ENCODE peak calls at places on chromosome 22, in six cellular contexts. One of them, this sample, is unnamed. For H3K4me1, the result is how much of the 10 kb centered on the place peaks cover.

GRCh38 chr22:45336971-45337431 is 27.3 kb downstream of the FAM118A start:
- DNase-seq in heart right ventricle: peak
- DNase-seq in CD8-positive, alpha-beta memory T cell: no peak
- DNase-seq in mucosa of descending colon: peak
- DNase-seq in sigmoid colon: peak
- DNase-seq in aorta: peak
- DNase-seq in this sample: peak

GRCh38 chr22:49958961-49959781 is 1.4 kb upstream of the PIM3 start:
- DNase-seq in heart right ventricle: peak
- DNase-seq in CD8-positive, alpha-beta memory T cell: no peak
- DNase-seq in mucosa of descending colon: peak
- DNase-seq in sigmoid colon: peak
- DNase-seq in aorta: peak
- DNase-seq in this sample: no peak

GRCh38 chr22:26942301-26942927 is 285.0 kb downstream of the MIAT start:
- DNase-seq in heart right ventricle: no peak
- DNase-seq in CD8-positive, alpha-beta memory T cell: no peak
- DNase-seq in mucosa of descending colon: no peak
- DNase-seq in sigmoid colon: no peak
- DNase-seq in aorta: no peak
- DNase-seq in this sample: no peak

GRCh38 chr22:49767355-49768062 is 60.2 kb downstream of the BRD1 start:
- DNase-seq in heart right ventricle: no peak
- DNase-seq in CD8-positive, alpha-beta memory T cell: peak
- DNase-seq in mucosa of descending colon: peak
- DNase-seq in sigmoid colon: peak
- DNase-seq in aorta: peak
- DNase-seq in this sample: peak

GRCh38 chr22:19880786-19881569 is 26.3 kb upstream of the GNB1L start:
- DNase-seq in heart right ventricle: no peak
- DNase-seq in CD8-positive, alpha-beta memory T cell: no peak
- DNase-seq in mucosa of descending colon: no peak
- DNase-seq in sigmoid colon: peak
- DNase-seq in aorta: peak
- DNase-seq in this sample: peak

GRCh38 chr22:19930537-19931486 is 10.8 kb upstream of the COMT start:
- DNase-seq in heart right ventricle: no peak
- DNase-seq in CD8-positive, alpha-beta memory T cell: no peak
- DNase-seq in mucosa of descending colon: no peak
- DNase-seq in sigmoid colon: no peak
- DNase-seq in aorta: no peak
- DNase-seq in this sample: no peak

GRCh38 chr22:49691256-49691655 is 136.4 kb downstream of the BRD1 start:
- DNase-seq in heart right ventricle: no peak
- DNase-seq in CD8-positive, alpha-beta memory T cell: no peak
- DNase-seq in mucosa of descending colon: no peak
- DNase-seq in sigmoid colon: no peak
- DNase-seq in aorta: no peak
- DNase-seq in this sample: no peak

GRCh38 chr22:46443850-46444389 is 93.5 kb downstream of the CELSR1 start:
- DNase-seq in heart right ventricle: no peak
- DNase-seq in CD8-positive, alpha-beta memory T cell: no peak
- DNase-seq in mucosa of descending colon: peak
- DNase-seq in sigmoid colon: no peak
- DNase-seq in aorta: no peak
- DNase-seq in this sample: no peak

GRCh38 chr22:48760481-48761238 is 1067.0 kb downstream of the BRD1 start:
- DNase-seq in heart right ventricle: no peak
- DNase-seq in CD8-positive, alpha-beta memory T cell: no peak
- DNase-seq in mucosa of descending colon: peak
- DNase-seq in sigmoid colon: peak
- DNase-seq in aorta: no peak
- DNase-seq in this sample: peak

GRCh38 chr22:45425101-45425500 is 11.6 kb downstream of the RIBC2 start:
- DNase-seq in heart right ventricle: no peak
- DNase-seq in CD8-positive, alpha-beta memory T cell: no peak
- DNase-seq in mucosa of descending colon: no peak
- DNase-seq in sigmoid colon: no peak
- DNase-seq in aorta: no peak
- DNase-seq in this sample: peak

GRCh38 chr22:46774456-46775363 is 12.3 kb downstream of the TBC1D22A start:
- DNase-seq in heart right ventricle: no peak
- DNase-seq in CD8-positive, alpha-beta memory T cell: no peak
- DNase-seq in mucosa of descending colon: peak
- DNase-seq in sigmoid colon: no peak
- DNase-seq in aorta: no peak
- DNase-seq in this sample: no peak

GRCh38 chr22:19172213-19173046 is 6.1 kb downstream of the SLC25A1 start:
- DNase-seq in heart right ventricle: no peak
- DNase-seq in CD8-positive, alpha-beta memory T cell: no peak
- DNase-seq in mucosa of descending colon: no peak
- DNase-seq in sigmoid colon: no peak
- DNase-seq in aorta: no peak
- DNase-seq in this sample: no peak

GRCh38 chr22:47054231-47055072 is 292.0 kb downstream of the TBC1D22A start:
- DNase-seq in heart right ventricle: no peak
- DNase-seq in CD8-positive, alpha-beta memory T cell: no peak
- DNase-seq in mucosa of descending colon: peak
- DNase-seq in sigmoid colon: no peak
- DNase-seq in aorta: peak
- DNase-seq in this sample: no peak

GRCh38 chr22:25754527-25755202 is 12.7 kb downstream of the MYO18B start:
- DNase-seq in heart right ventricle: peak
- DNase-seq in CD8-positive, alpha-beta memory T cell: no peak
- DNase-seq in mucosa of descending colon: peak
- DNase-seq in sigmoid colon: peak
- DNase-seq in aorta: peak
- DNase-seq in this sample: no peak

GRCh38 chr22:19968450-19968891 is 26.9 kb upstream of the TXNRD2 start:
- DNase-seq in heart right ventricle: no peak
- DNase-seq in CD8-positive, alpha-beta memory T cell: no peak
- DNase-seq in mucosa of descending colon: no peak
- DNase-seq in sigmoid colon: no peak
- DNase-seq in aorta: no peak
- DNase-seq in this sample: peak

GRCh38 chr22:47401976-47402770 is 639.7 kb downstream of the TBC1D22A start:
- DNase-seq in heart right ventricle: no peak
- DNase-seq in CD8-positive, alpha-beta memory T cell: no peak
- DNase-seq in mucosa of descending colon: no peak
- DNase-seq in sigmoid colon: no peak
- DNase-seq in aorta: no peak
- DNase-seq in this sample: no peak

GRCh38 chr22:49670610-49671330 is 156.9 kb downstream of the BRD1 start:
- DNase-seq in heart right ventricle: no peak
- DNase-seq in CD8-positive, alpha-beta memory T cell: no peak
- DNase-seq in mucosa of descending colon: no peak
- DNase-seq in sigmoid colon: peak
- DNase-seq in aorta: peak
- DNase-seq in this sample: peak

GRCh38 chr22:29195118-29195963 is 10.4 kb upstream of the EMID1 start:
- DNase-seq in heart right ventricle: no peak
- DNase-seq in CD8-positive, alpha-beta memory T cell: no peak
- DNase-seq in mucosa of descending colon: no peak
- DNase-seq in sigmoid colon: peak
- DNase-seq in aorta: peak
- DNase-seq in this sample: no peak

GRCh38 chr22:21866821-21867527 is 471 bp downstream of the MAPK1 start:
- DNase-seq in heart right ventricle: no peak
- DNase-seq in CD8-positive, alpha-beta memory T cell: no peak
- DNase-seq in mucosa of descending colon: peak
- DNase-seq in sigmoid colon: peak
- DNase-seq in aorta: no peak
- DNase-seq in this sample: peak

GRCh38 chr22:41526802-41527799 is 17.2 kb downstream of the POLR3H start:
- DNase-seq in heart right ventricle: peak
- DNase-seq in CD8-positive, alpha-beta memory T cell: peak
- DNase-seq in mucosa of descending colon: peak
- DNase-seq in sigmoid colon: peak
- DNase-seq in aorta: no peak
- DNase-seq in this sample: peak

GRCh38 chr22:19605508-19606331 is 81.5 kb upstream of the CLDN5 start:
- DNase-seq in heart right ventricle: no peak
- DNase-seq in CD8-positive, alpha-beta memory T cell: no peak
- DNase-seq in mucosa of descending colon: no peak
- DNase-seq in sigmoid colon: no peak
- DNase-seq in aorta: no peak
- DNase-seq in this sample: peak

GRCh38 chr22:50301581-50301991 is 5.9 kb downstream of the PLXNB2 start:
- DNase-seq in heart right ventricle: no peak
- DNase-seq in CD8-positive, alpha-beta memory T cell: no peak
- DNase-seq in mucosa of descending colon: peak
- DNase-seq in sigmoid colon: no peak
- DNase-seq in aorta: no peak
- DNase-seq in this sample: no peak

GRCh38 chr22:45564349-45565030 is 61.8 kb downstream of the FBLN1 start:
- DNase-seq in heart right ventricle: no peak
- DNase-seq in CD8-positive, alpha-beta memory T cell: no peak
- DNase-seq in mucosa of descending colon: peak
- DNase-seq in sigmoid colon: no peak
- DNase-seq in aorta: no peak
- DNase-seq in this sample: no peak

GRCh38 chr22:29885610-29886009 is 2.6 kb downstream of the MTMR3 start:
- DNase-seq in heart right ventricle: no peak
- DNase-seq in CD8-positive, alpha-beta memory T cell: no peak
- DNase-seq in mucosa of descending colon: no peak
- DNase-seq in sigmoid colon: no peak
- DNase-seq in aorta: no peak
- DNase-seq in this sample: no peak

GRCh38 chr22:50190182-50190951 is 4.7 kb downstream of the TRABD start:
- DNase-seq in heart right ventricle: peak
- DNase-seq in CD8-positive, alpha-beta memory T cell: peak
- DNase-seq in mucosa of descending colon: peak
- DNase-seq in sigmoid colon: peak
- DNase-seq in aorta: peak
- DNase-seq in this sample: peak

GRCh38 chr22:25281675-25282345 is 62.4 kb downstream of the CRYBB2 start:
- DNase-seq in heart right ventricle: no peak
- DNase-seq in CD8-positive, alpha-beta memory T cell: no peak
- DNase-seq in mucosa of descending colon: no peak
- DNase-seq in sigmoid colon: no peak
- DNase-seq in aorta: no peak
- DNase-seq in this sample: no peak

GRCh38 chr22:26398741-26399153 is 30.3 kb upstream of the ASPHD2 start:
- DNase-seq in heart right ventricle: peak
- DNase-seq in CD8-positive, alpha-beta memory T cell: peak
- DNase-seq in mucosa of descending colon: peak
- DNase-seq in sigmoid colon: peak
- DNase-seq in aorta: peak
- DNase-seq in this sample: peak

GRCh38 chr22:16866167-16866566 is 41.0 kb upstream of the XKR3 start:
- DNase-seq in heart right ventricle: no peak
- DNase-seq in CD8-positive, alpha-beta memory T cell: no peak
- DNase-seq in mucosa of descending colon: no peak
- DNase-seq in sigmoid colon: no peak
- DNase-seq in aorta: no peak
- DNase-seq in this sample: no peak

GRCh38 chr22:48112687-48113521 is 1350.5 kb downstream of the TBC1D22A start:
- DNase-seq in heart right ventricle: no peak
- DNase-seq in CD8-positive, alpha-beta memory T cell: no peak
- DNase-seq in mucosa of descending colon: no peak
- DNase-seq in sigmoid colon: no peak
- DNase-seq in aorta: no peak
- DNase-seq in this sample: no peak

GRCh38 chr22:31295831-31296230 is 3.5 kb upstream of the PIK3IP1 start:
- DNase-seq in heart right ventricle: no peak
- DNase-seq in CD8-positive, alpha-beta memory T cell: no peak
- DNase-seq in mucosa of descending colon: no peak
- DNase-seq in sigmoid colon: no peak
- DNase-seq in aorta: no peak
- DNase-seq in this sample: no peak
- H3K4me1 ChIP-seq in heart right ventricle: under half
- H3K4me1 ChIP-seq in CD8-positive, alpha-beta memory T cell: under half
- H3K4me1 ChIP-seq in mucosa of descending colon: under half
- H3K4me1 ChIP-seq in sigmoid colon: under half
- H3K4me1 ChIP-seq in aorta: under half
- H3K4me1 ChIP-seq in this sample: under half

DNA sequence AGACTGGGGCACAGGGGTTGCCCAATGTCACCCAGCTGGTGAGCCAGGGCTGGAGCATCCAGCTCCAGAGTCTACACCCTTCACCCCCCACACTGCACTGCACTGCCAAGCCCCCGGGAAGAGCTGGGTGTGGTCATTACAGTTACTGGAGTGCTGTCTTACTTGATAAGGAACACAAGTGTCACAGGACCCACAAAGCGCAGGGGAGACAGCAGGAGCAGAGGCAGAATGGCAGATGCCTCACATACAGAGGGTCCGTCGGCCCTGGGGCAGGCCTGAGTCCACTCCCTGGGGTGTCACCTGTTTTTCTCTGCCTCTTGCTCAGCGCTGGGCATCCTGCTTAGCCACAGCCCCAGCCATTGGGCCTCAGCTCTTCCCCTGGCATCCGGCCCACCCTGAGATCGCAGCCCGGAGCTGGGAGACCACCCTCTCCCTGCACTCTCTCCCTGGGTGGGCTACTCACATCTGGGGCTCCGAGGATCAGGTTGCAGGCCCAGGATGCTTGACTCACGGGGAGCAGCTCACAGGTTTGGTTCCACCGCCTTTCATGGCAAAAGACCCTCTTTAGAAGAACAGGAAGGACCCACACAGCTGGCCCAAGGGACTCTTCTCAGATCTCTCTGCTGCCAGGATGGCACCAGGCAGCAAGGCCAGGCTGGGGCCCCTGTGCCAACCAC is 7.6 kb downstream of the IL2RB start:
- DNase-seq in heart right ventricle: no peak
- DNase-seq in CD8-positive, alpha-beta memory T cell: no peak
- DNase-seq in mucosa of descending colon: no peak
- DNase-seq in sigmoid colon: no peak
- DNase-seq in aorta: no peak
- DNase-seq in this sample: no peak
- H3K4me1 ChIP-seq in heart right ventricle: under half
- H3K4me1 ChIP-seq in CD8-positive, alpha-beta memory T cell: under half
- H3K4me1 ChIP-seq in mucosa of descending colon: under half
- H3K4me1 ChIP-seq in sigmoid colon: under half
- H3K4me1 ChIP-seq in aorta: under half
- H3K4me1 ChIP-seq in this sample: under half

DNA sequence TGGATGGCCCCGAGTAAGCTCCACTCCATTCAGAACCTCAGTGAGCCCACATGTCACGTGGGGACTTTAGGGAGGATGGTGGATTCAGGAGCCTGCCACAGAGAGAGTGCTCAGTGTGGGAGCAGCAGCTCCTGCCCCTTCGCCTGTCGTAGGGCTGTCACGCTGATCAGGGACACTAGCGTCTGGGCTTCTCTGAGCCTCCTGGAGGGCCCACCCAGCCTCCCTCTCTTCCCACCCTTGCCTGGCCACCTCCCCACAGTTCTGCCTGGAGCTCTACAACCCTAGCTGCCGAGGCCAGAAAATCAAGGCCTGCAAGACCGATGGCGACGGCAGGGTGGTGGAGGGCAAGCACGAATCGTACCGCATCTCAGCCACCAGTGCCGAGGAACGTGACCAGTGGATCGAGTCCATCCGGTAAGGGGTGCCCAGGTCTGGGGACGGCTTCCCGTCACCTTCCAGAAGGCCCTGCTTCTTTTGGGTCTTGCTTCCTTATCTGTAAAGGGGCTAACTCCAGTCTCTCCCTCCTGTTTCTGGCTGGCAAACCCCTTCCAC is 29.5 kb downstream of the CYTH4 start:
- DNase-seq in heart right ventricle: no peak
- DNase-seq in CD8-positive, alpha-beta memory T cell: no peak
- DNase-seq in mucosa of descending colon: no peak
- DNase-seq in sigmoid colon: no peak
- DNase-seq in aorta: no peak
- DNase-seq in this sample: no peak
- H3K4me1 ChIP-seq in heart right ventricle: under half
- H3K4me1 ChIP-seq in CD8-positive, alpha-beta memory T cell: half or more
- H3K4me1 ChIP-seq in mucosa of descending colon: under half
- H3K4me1 ChIP-seq in sigmoid colon: under half
- H3K4me1 ChIP-seq in aorta: under half
- H3K4me1 ChIP-seq in this sample: under half

GRCh38 chr22:28171713-28172112 is 252.7 kb upstream of the PITPNB start:
- DNase-seq in heart right ventricle: no peak
- DNase-seq in CD8-positive, alpha-beta memory T cell: no peak
- DNase-seq in mucosa of descending colon: no peak
- DNase-seq in sigmoid colon: no peak
- DNase-seq in aorta: no peak
- DNase-seq in this sample: no peak
- H3K4me1 ChIP-seq in heart right ventricle: under half
- H3K4me1 ChIP-seq in CD8-positive, alpha-beta memory T cell: under half
- H3K4me1 ChIP-seq in mucosa of descending colon: under half
- H3K4me1 ChIP-seq in sigmoid colon: under half
- H3K4me1 ChIP-seq in aorta: under half
- H3K4me1 ChIP-seq in this sample: under half